ENCODE peak calls at places on chromosomes 7 and 10, in eight cellular contexts. R is GM13976, E is Right ventricle myocardium inferior, Z is brain microvascular endothelial cell, O is H7, H is HTR-8/SVneo, K is cerebellum, A is NCI-H748 treated with DMSO at 0.1 percent for 48 hours. T is an unnamed sample.

GRCh38 chr10:118694848-118695247 is 59.9 kb downstream of the CACUL1 start:
- DNase-seq in R (no peak), E (no peak), Z (no peak), O (no peak), H (no peak), K (no peak), A (no peak), T (no peak)

GRCh38 chr7:1758859-1759521 is 88.9 kb downstream of the ELFN1 start:
- DNase-seq in R (no peak), E (peak), Z (no peak), O (peak), H (no peak), K (peak), A (no peak), T (no peak)

GRCh38 chr7:25124485-25125136 is 449 bp downstream of the CYCS start:
- DNase-seq in R (no peak), E (no peak), Z (no peak), O (peak), H (peak), K (no peak), A (no peak), T (no peak)

GRCh38 chr7:64992971-64993370 is 2.1 kb upstream of the ZNF117 start:
- DNase-seq in R (no peak), E (no peak), Z (no peak), O (no peak), H (no peak), K (no peak), A (no peak), T (no peak)

GRCh38 chr7:103141753-103142404 is 7.0 kb downstream of the NAPEPLD start:
- DNase-seq in R (no peak), E (no peak), Z (no peak), O (peak), H (no peak), K (no peak), A (no peak), T (no peak)

GRCh38 chr10:93542358-93542791 is 24.1 kb upstream of the FFAR4 start:
- DNase-seq in R (no peak), E (no peak), Z (no peak), O (peak), H (no peak), K (peak), A (peak), T (no peak)

GRCh38 chr7:81468516-81468915 is 301.3 kb downstream of the HGF start:
- DNase-seq in R (no peak), E (no peak), Z (no peak), O (no peak), H (no peak), K (no peak), A (no peak), T (no peak)

GRCh38 chr7:141012696-141013344 is 1.9 kb downstream of the MRPS33 start:
- DNase-seq in R (no peak), E (no peak), Z (no peak), O (no peak), H (no peak), K (no peak), A (no peak), T (no peak)

GRCh38 chr10:101778781-101779543 is 3.0 kb upstream of the FGF8 start:
- DNase-seq in R (peak), E (peak), Z (no peak), O (peak), H (no peak), K (no peak), A (peak), T (no peak)

T was measured in stimulated activated naive B cell treated with anti-CD40 and anti-IgM and Interleukin-4, amounts not matched to agents 10 μg/mL and 1 μg/mL and 100 μg/mL, for 72 hours.